ENCODE peak calls at places on chromosomes 1 and 21, in eight cellular contexts. I is GM12865; P is DMS153; J is GM13977; L is Calu3; H is activated CD4-positive, CD25-positive, alpha-beta regulatory T cell treated with anti-CD3 and anti-CD28 coated beads, Interleukin-2, amount 50 U/mL, for 16 hours; M is PC-9; K is SJSA1. E is an unnamed sample.

GRCh38 chr1:23013657-23014056 is 2.0 kb downstream of the TEX46 start:
- DNase-seq in I (peak; percentile 44), P (peak; percentile 94), J (peak; percentile 45), L (no peak), H (no peak), M (peak; percentile 25), K (no peak), E (peak; percentile 13)

GRCh38 chr1:15660151-15660550 is 24.0 kb upstream of the PLEKHM2 start:
- DNase-seq in I (no peak), P (no peak), J (no peak), L (no peak), H (no peak), M (no peak), K (no peak), E (no peak)

GRCh38 chr1:246455487-246455886 is 51.6 kb downstream of the SMYD3 start:
- DNase-seq in I (no peak), P (no peak), J (no peak), L (no peak), H (no peak), M (no peak), K (no peak), E (no peak)

GRCh38 chr1:31648633-31649032 is 4.0 kb upstream of the PEF1 start:
- DNase-seq in I (no peak), P (no peak), J (no peak), L (no peak), H (no peak), M (no peak), K (no peak), E (no peak)

GRCh38 chr1:41492341-41492848 is 7.9 kb upstream of the EDN2 start:
- DNase-seq in I (peak; percentile 58), P (peak; percentile 32), J (peak; percentile 70), L (peak; percentile 65), H (no peak), M (no peak), K (no peak), E (no peak)

GRCh38 chr1:51519857-51520699 is 1.0 kb upstream of the EPS15 start:
- DNase-seq in I (no peak), P (no peak), J (no peak), L (no peak), H (no peak), M (no peak), K (peak; percentile 43), E (no peak)

GRCh38 chr1:180215856-180216625 is 14.0 kb upstream of the LHX4 start:
- DNase-seq in I (no peak), P (no peak), J (no peak), L (no peak), H (no peak), M (no peak), K (no peak), E (no peak)

GRCh38 chr1:62082456-62083363 is 111.9 kb upstream of the L1TD1 start:
- DNase-seq in I (peak; percentile 46), P (no peak), J (peak; percentile 58), L (peak; percentile 58), H (no peak), M (peak; percentile 27), K (peak; percentile 52), E (no peak)

GRCh38 chr1:234570336-234570735 is 39.6 kb downstream of the IRF2BP2 start:
- DNase-seq in I (peak; percentile 14), P (no peak), J (no peak), L (no peak), H (no peak), M (no peak), K (peak; percentile 25), E (no peak)

GRCh38 chr21:31656199-31657095 is 3.0 kb upstream of the SOD1 start:
- DNase-seq in I (peak; percentile 66), P (no peak), J (no peak), L (no peak), H (no peak), M (peak; percentile 44), K (no peak), E (no peak)

GRCh38 chr1:36034692-36035091 is 49.2 kb upstream of the TEKT2 start:
- DNase-seq in I (no peak), P (no peak), J (no peak), L (peak; percentile 10), H (no peak), M (peak; percentile 25), K (no peak), E (peak; percentile 49)

GRCh38 chr1:199792874-199793273 is 234.6 kb upstream of the NR5A2 start:
- DNase-seq in I (no peak), P (no peak), J (no peak), L (no peak), H (no peak), M (no peak), K (no peak), E (no peak)

GRCh38 chr1:4684142-4684541 is 29.7 kb downstream of the AJAP1 start:
- DNase-seq in I (no peak), P (no peak), J (no peak), L (no peak), H (no peak), M (no peak), K (no peak), E (no peak)

GRCh38 chr1:179144621-179145020 is 62.8 kb downstream of the TOR3A start:
- DNase-seq in I (no peak), P (no peak), J (no peak), L (no peak), H (no peak), M (no peak), K (no peak), E (no peak)

GRCh38 chr1:224168859-224169380 is 14.1 kb upstream of the DEGS1 start:
- DNase-seq in I (peak; percentile 87), P (no peak), J (peak; percentile 66), L (peak; percentile 38), H (no peak), M (peak; percentile 56), K (no peak), E (no peak)

GRCh38 chr1:48807599-48808260 is 31.0 kb upstream of the BEND5 start:
- DNase-seq in I (no peak), P (no peak), J (no peak), L (no peak), H (no peak), M (no peak), K (no peak), E (no peak)

GRCh38 chr1:226654508-226655124 is 84.5 kb downstream of the ITPKB start:
- DNase-seq in I (no peak), P (peak; percentile 35), J (no peak), L (no peak), H (no peak), M (no peak), K (no peak), E (no peak)

GRCh38 chr1:33365560-33365997 is 44.7 kb upstream of the A3GALT2 start:
- DNase-seq in I (no peak), P (no peak), J (no peak), L (no peak), H (no peak), M (peak; percentile 59), K (peak; percentile 63), E (no peak)

GRCh38 chr1:54122131-54122751 is 30.6 kb downstream of the CDCP2 start:
- DNase-seq in I (no peak), P (no peak), J (no peak), L (no peak), H (no peak), M (no peak), K (no peak), E (no peak)

GRCh38 chr1:201591981-201592380 is 53.1 kb downstream of the NAV1 start:
- DNase-seq in I (no peak), P (no peak), J (no peak), L (no peak), H (no peak), M (no peak), K (no peak), E (no peak)

GRCh38 chr1:12615916-12616708 is 1.9 kb downstream of the DHRS3 start:
- DNase-seq in I (no peak), P (no peak), J (no peak), L (peak; percentile 40), H (no peak), M (peak; percentile 37), K (peak; percentile 66), E (no peak)

GRCh38 chr1:180586671-180587155 is 27.9 kb downstream of the OVAAL start:
- DNase-seq in I (no peak), P (peak; percentile 94), J (no peak), L (peak; percentile 61), H (no peak), M (peak; percentile 47), K (no peak), E (peak; percentile 85)

GRCh38 chr1:17243274-17243673 is 5.6 kb upstream of the PADI3 start:
- DNase-seq in I (no peak), P (no peak), J (no peak), L (no peak), H (no peak), M (no peak), K (no peak), E (no peak)

GRCh38 chr1:184408580-184408979 is 21.8 kb downstream of the C1orf21 start:
- DNase-seq in I (no peak), P (no peak), J (no peak), L (no peak), H (no peak), M (no peak), K (no peak), E (no peak)

GRCh38 chr21:16587141-16587570 is 857.4 kb downstream of the USP25 start:
- DNase-seq in I (no peak), P (peak; percentile 42), J (no peak), L (peak; percentile 45), H (no peak), M (peak; percentile 39), K (no peak), E (no peak)

E was measured in keratinocyte.